ENCODE peak calls at places on chromosomes 11 and 22, in six cellular contexts. Q is choroid plexus epithelial cell, S is epithelial cell of esophagus, D is astrocyte of the spinal cord, H is uterus, P is activated B cell treated with CpG ODN at 0.5 μM for 24 hours. R is an unnamed sample.
A peak's percentile ranks its signal among the peaks of the same experiment; 100 is the strongest.

GRCh38 chr11:44875056-44875455 is 75.6 kb downstream of the TP53I11 start:
- DNase-seq in P (no peak), Q (no peak), S (no peak), H (no peak), D (no peak), R (no peak)

GRCh38 chr22:38338772-38339379 is 21.6 kb upstream of the CSNK1E start:
- DNase-seq in S (no peak), D (no peak), H (no peak), Q (peak; percentile 60), P (no peak), R (no peak)

GRCh38 chr22:32103648-32104326 is 55.3 kb downstream of the C22orf42 start:
- DNase-seq in P (no peak), Q (peak; percentile 44), H (no peak), D (no peak), S (peak; percentile 39), R (no peak)

GRCh38 chr11:91981995-91982394 is 242.6 kb upstream of the FAT3 start:
- DNase-seq in P (no peak), H (peak; percentile 33), D (peak; percentile 99), S (peak; percentile 34), Q (peak; percentile 66), R (no peak)

GRCh38 chr11:95499516-95500135 is 268.6 kb upstream of the SESN3 start:
- DNase-seq in P (no peak), D (no peak), S (peak; percentile 85), Q (no peak), H (no peak), R (no peak)

GRCh38 chr11:116701297-116701801 is 71.4 kb downstream of the BUD13 start:
- DNase-seq in Q (no peak), P (no peak), D (no peak), H (no peak), S (no peak), R (peak; percentile 38)

GRCh38 chr11:1010006-1010405 is 26.5 kb downstream of the MUC6 start:
- DNase-seq in Q (no peak), S (no peak), D (no peak), H (no peak), P (no peak), R (no peak)

GRCh38 chr11:65417702-65418430 is 4.7 kb upstream of the NEAT1 start:
- DNase-seq in P (peak; percentile 55), H (peak; percentile 71), Q (peak; percentile 82), S (peak; percentile 39), D (peak; percentile 60), R (no peak)

GRCh38 chr11:64007629-64008282 is 21.5 kb downstream of the OTUB1 start:
- DNase-seq in S (peak; percentile 21), H (peak; percentile 79), Q (peak; percentile 34), D (no peak), P (no peak), R (peak; percentile 73)

GRCh38 chr11:117875397-117876048 is 935 bp downstream of the FXYD6 start:
- DNase-seq in Q (no peak), H (no peak), S (no peak), D (no peak), P (no peak), R (no peak)

GRCh38 chr11:697028-697491 is 1.4 kb downstream of the TMEM80 start:
- DNase-seq in H (peak; percentile 42), Q (peak; percentile 91), P (no peak), S (peak; percentile 96), D (peak; percentile 87), R (no peak)

GRCh38 chr22:43451651-43452050 is 39.8 kb downstream of the MPPED1 start:
- DNase-seq in Q (no peak), H (no peak), P (no peak), D (no peak), S (no peak), R (no peak)

GRCh38 chr11:19777342-19778102 is 64.9 kb downstream of the NAV2 start:
- DNase-seq in Q (peak; percentile 71), D (peak; percentile 64), H (no peak), S (peak; percentile 60), P (peak; percentile 27), R (no peak)

GRCh38 chr11:117870176-117870952 is 6.1 kb downstream of the FXYD6 start:
- DNase-seq in H (no peak), Q (no peak), D (no peak), S (no peak), P (no peak), R (no peak)

GRCh38 chr22:29114392-29114791 is 41.6 kb downstream of the KREMEN1 start:
- DNase-seq in H (no peak), Q (no peak), D (no peak), S (no peak), P (no peak), R (no peak)

GRCh38 chr11:69058501-69059270 is 10.0 kb downstream of the TPCN2 start:
- DNase-seq in S (no peak), P (no peak), D (no peak), H (no peak), Q (no peak), R (no peak)

GRCh38 chr11:91776660-91777059 is 448.0 kb upstream of the FAT3 start:
- DNase-seq in P (no peak), D (no peak), Q (no peak), S (no peak), H (no peak), R (no peak)

GRCh38 chr11:120248551-120249278 is 8.8 kb downstream of the POU2F3 start:
- DNase-seq in D (peak; percentile 66), Q (peak; percentile 31), S (peak; percentile 74), H (no peak), P (no peak), R (no peak)

GRCh38 chr11:44627911-44628729 is 62.7 kb downstream of the CD82 start:
- DNase-seq in P (no peak), H (peak; percentile 77), S (no peak), D (peak; percentile 39), Q (no peak), R (no peak)

GRCh38 chr11:62445314-62445740 is 26.5 kb downstream of the SCGB1A1 start:
- DNase-seq in P (no peak), S (no peak), D (peak; percentile 65), Q (no peak), H (peak; percentile 85), R (no peak)

GRCh38 chr11:82634091-82634490 is 99.6 kb downstream of the FAM181B start:
- DNase-seq in Q (no peak), D (no peak), P (no peak), S (peak; percentile 48), H (no peak), R (no peak)

GRCh38 chr11:10303558-10304363 is 1.1 kb upstream of the ADM start:
- DNase-seq in H (no peak), Q (peak; percentile 65), S (peak; percentile 90), P (peak; percentile 37), D (peak; percentile 67), R (peak; percentile 89)

GRCh38 chr22:23695748-23696325 is 5.0 kb downstream of the RGL4 start:
- DNase-seq in P (no peak), S (no peak), H (no peak), D (no peak), Q (no peak), R (no peak)

GRCh38 chr11:11620251-11620965 is 1.4 kb downstream of the GALNT18 start:
- DNase-seq in P (no peak), D (peak; percentile 2), Q (no peak), S (peak; percentile 68), H (peak; percentile 48), R (no peak)

GRCh38 chr11:11501546-11502274 is 120.1 kb downstream of the GALNT18 start:
- DNase-seq in Q (no peak), S (peak; percentile 48), P (no peak), D (no peak), H (no peak), R (no peak)

GRCh38 chr11:117934526-117935307 is 5.5 kb upstream of the TMPRSS13 start:
- DNase-seq in Q (no peak), H (no peak), S (no peak), D (no peak), P (no peak), R (peak; percentile 22)

GRCh38 chr11:64619811-64620285 is 28.8 kb downstream of the SLC22A12 start:
- DNase-seq in Q (peak; percentile 82), H (peak; percentile 86), S (peak; percentile 46), P (no peak), D (peak; percentile 16), R (no peak)

GRCh38 chr11:76096552-76096951 is 109.8 kb downstream of the WNT11 start:
- DNase-seq in D (no peak), S (peak; percentile 76), Q (no peak), P (no peak), H (no peak), R (no peak)

GRCh38 chr22:35431483-35432205 is 31.7 kb downstream of the MCM5 start:
- DNase-seq in Q (no peak), D (no peak), H (no peak), S (no peak), P (no peak), R (no peak)
- TF ChIP-seq CTCF in Q (peak; percentile 45), D (peak; percentile 36), H (no peak), S (no peak), P (no peak), R (no peak)

GRCh38 chr22:36981247-36981775 is 37.9 kb downstream of the TST start:
- DNase-seq in S (no peak), D (no peak), Q (no peak), P (no peak), H (no peak), R (no peak)

GRCh38 chr22:36977401-36977861 is 41.8 kb downstream of the TST start:
- DNase-seq in D (peak; percentile 12), Q (peak; percentile 57), H (peak; percentile 47), S (no peak), P (peak; percentile 71), R (peak; percentile 65)

GRCh38 chr22:36979511-36979910 is 39.7 kb downstream of the TST start:
- DNase-seq in S (no peak), H (no peak), Q (no peak), P (no peak), D (no peak), R (no peak)

GRCh38 chr22:36979016-36979415 is 40.2 kb downstream of the TST start:
- DNase-seq in S (no peak), H (no peak), Q (no peak), P (no peak), D (no peak), R (no peak)

DNA sequence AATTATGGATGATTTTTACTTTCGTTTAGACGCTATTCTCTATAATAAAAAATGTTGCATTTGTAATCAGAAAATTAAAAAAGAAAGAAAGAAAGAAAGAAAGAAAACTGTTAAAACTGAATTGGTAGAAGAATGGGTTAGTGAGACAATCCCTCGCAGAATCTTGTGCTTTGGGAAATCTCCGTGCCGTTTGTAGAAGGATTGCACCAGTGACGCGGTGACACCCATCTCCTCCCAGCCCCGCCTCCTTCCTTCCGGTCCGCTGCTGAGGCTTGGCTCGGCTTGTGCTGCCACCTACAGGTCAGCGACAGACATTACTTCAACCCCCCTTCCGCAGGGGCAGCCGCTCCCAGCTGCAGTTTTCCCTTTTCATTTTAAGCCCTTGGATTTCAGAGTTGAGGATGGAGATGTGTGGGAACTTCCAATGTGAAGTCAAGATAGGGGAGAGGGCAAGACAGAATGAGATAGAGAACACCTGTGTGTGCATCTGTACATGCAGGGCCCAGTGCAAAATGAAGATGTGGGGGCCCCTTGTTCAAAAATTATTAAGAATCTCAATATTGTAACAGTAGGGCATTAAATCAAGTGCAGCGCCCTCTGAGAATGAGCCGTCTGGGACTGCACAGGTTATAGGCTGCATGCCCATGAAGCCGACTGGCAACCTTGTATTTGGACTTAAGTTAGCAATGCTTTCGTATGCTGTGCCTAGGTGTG is 41.1 kb downstream of the TST start:
- DNase-seq in H (peak; percentile 90), D (peak; percentile 75), P (peak; percentile 80), Q (peak; percentile 87), S (peak; percentile 85), R (peak; percentile 92)
- TF ChIP-seq CTCF in H (peak; percentile 97), D (peak; percentile 90), P (peak; percentile 92), Q (peak; percentile 90), S (peak; percentile 88), R (peak; percentile 93)

GRCh38 chr22:42277988-42278776 is 7.7 kb upstream of the TCF20 start:
- DNase-seq in S (peak; percentile 37), Q (peak; percentile 30), P (no peak), H (no peak), D (no peak), R (no peak)
- TF ChIP-seq CTCF in S (peak; percentile 47), Q (peak; percentile 49), P (no peak), H (no peak), D (peak; percentile 14), R (peak; percentile 26)

GRCh38 chr11:66851698-66852465 is 5.0 kb upstream of the LRFN4 start:
- DNase-seq in D (no peak), Q (no peak), H (no peak), S (no peak), P (no peak), R (peak; percentile 45)
- TF ChIP-seq CTCF in D (peak; percentile 9), Q (peak; percentile 27), H (no peak), S (peak; percentile 10), P (no peak), R (peak; percentile 57)